ENCODE peak calls at places on chromosomes 16 and 17, in five cellular contexts. U, S, Z, I and X are unnamed samples.

GRCh38 chr16:1794908-1795666 is 1.6 kb upstream of the IGFALS start:
- DNase-seq in U (no peak), S (no peak), Z (no peak), I (no peak), X (no peak)

GRCh38 chr17:17128476-17129075 is 77.6 kb downstream of the PLD6 start:
- DNase-seq in U (no peak), S (no peak), Z (no peak), I (no peak), X (no peak)

GRCh38 chr17:47816947-47817346 is 4.6 kb downstream of the OSBPL7 start:
- DNase-seq in U (no peak), S (no peak), Z (no peak), I (no peak), X (no peak)

GRCh38 chr17:78421534-78422266 is 43.3 kb downstream of the PGS1 start:
- DNase-seq in U (peak), S (peak), Z (peak), I (peak), X (peak)

GRCh38 chr17:81241648-81242420 is 2.7 kb downstream of the NDUFAF8 start:
- DNase-seq in U (peak), S (peak), Z (no peak), I (no peak), X (peak)

GRCh38 chr17:78838574-78839005 is 2.0 kb downstream of the USP36 start:
- DNase-seq in U (no peak), S (no peak), Z (peak), I (no peak), X (no peak)

GRCh38 chr16:29806096-29806579 is at the start of gene MAZ:
- DNase-seq in U (no peak), S (no peak), Z (no peak), I (no peak), X (peak)

GRCh38 chr17:37446027-37446426 is 39.3 kb downstream of the TADA2A start:
- DNase-seq in U (no peak), S (no peak), Z (no peak), I (no peak), X (no peak)

GRCh38 chr17:17169396-17169795 is 36.7 kb downstream of the PLD6 start:
- DNase-seq in U (no peak), S (no peak), Z (no peak), I (no peak), X (no peak)

GRCh38 chr17:49399995-49400394 is 14.7 kb downstream of the PHB1 start:
- DNase-seq in U (no peak), S (no peak), Z (no peak), I (no peak), X (no peak)

GRCh38 chr16:27441998-27442397 is 40.0 kb downstream of the IL21R start:
- DNase-seq in U (no peak), S (no peak), Z (no peak), I (no peak), X (no peak)

GRCh38 chr17:77101521-77102410 is 39.0 kb upstream of the SEC14L1 start:
- DNase-seq in U (no peak), S (no peak), Z (no peak), I (no peak), X (no peak)

GRCh38 chr17:49224198-49224996 is 6.2 kb downstream of the PHOSPHO1 start:
- DNase-seq in U (no peak), S (no peak), Z (no peak), I (no peak), X (peak)

GRCh38 chr17:61366715-61367413 is 32.8 kb upstream of the TBX2 start:
- DNase-seq in U (no peak), S (no peak), Z (no peak), I (no peak), X (peak)

GRCh38 chr17:63531022-63531965 is 8.1 kb downstream of the KCNH6 start:
- DNase-seq in U (no peak), S (no peak), Z (no peak), I (no peak), X (no peak)

GRCh38 chr16:82509636-82510035 is 117.1 kb upstream of the CDH13 start:
- DNase-seq in U (no peak), S (no peak), Z (no peak), I (no peak), X (no peak)

GRCh38 chr17:63973930-63974593 is 1.3 kb upstream of the SCN4A start:
- DNase-seq in U (no peak), S (peak), Z (no peak), I (no peak), X (no peak)

GRCh38 chr16:67184453-67185002 is 765 bp upstream of the MATCAP1 start:
- DNase-seq in U (no peak), S (no peak), Z (no peak), I (no peak), X (peak)

GRCh38 chr16:75298252-75298651 is 46.8 kb upstream of the BCAR1 start:
- DNase-seq in U (no peak), S (no peak), Z (no peak), I (no peak), X (no peak)

GRCh38 chr17:79746955-79747507 is 16.3 kb downstream of the ENPP7 start:
- DNase-seq in U (no peak), S (no peak), Z (no peak), I (no peak), X (no peak)

GRCh38 chr17:2853111-2853721 is 57.0 kb downstream of the RAP1GAP2 start:
- DNase-seq in U (no peak), S (peak), Z (peak), I (no peak), X (no peak)

GRCh38 chr17:62064029-62064790 is 868 bp downstream of the MED13 start:
- DNase-seq in U (no peak), S (no peak), Z (no peak), I (no peak), X (no peak)

GRCh38 chr16:55323637-55324490 is at the start of gene IRX6:
- DNase-seq in U (no peak), S (peak), Z (no peak), I (no peak), X (peak)

GRCh38 chr17:79732246-79732645 is 1.5 kb downstream of the ENPP7 start:
- DNase-seq in U (no peak), S (no peak), Z (no peak), I (no peak), X (no peak)

GRCh38 chr17:61305024-61305423 is 94.6 kb upstream of the TBX2 start:
- DNase-seq in U (no peak), S (no peak), Z (no peak), I (no peak), X (no peak)

GRCh38 chr16:27428035-27428785 is 26.2 kb downstream of the IL21R start:
- DNase-seq in U (no peak), S (no peak), Z (peak), I (no peak), X (no peak)

GRCh38 chr17:44071198-44071520 is 624 bp downstream of the G6PC3 start:
- DNase-seq in U (no peak), S (peak), Z (no peak), I (no peak), X (no peak)

GRCh38 chr17:39808409-39808997 is 55.6 kb downstream of the IKZF3 start:
- DNase-seq in U (no peak), S (no peak), Z (no peak), I (no peak), X (no peak)

GRCh38 chr17:12624221-12624620 is 41.5 kb upstream of the MYOCD start:
- DNase-seq in U (no peak), S (no peak), Z (no peak), I (no peak), X (no peak)

GRCh38 chr17:77540975-77541374 is 400.2 kb downstream of the SEC14L1 start:
- DNase-seq in U (no peak), S (no peak), Z (no peak), I (no peak), X (no peak)

GRCh38 chr17:52233176-52233575 is 74.7 kb upstream of the CA10 start:
- DNase-seq in U (no peak), S (no peak), Z (no peak), I (no peak), X (no peak)

GRCh38 chr17:43942286-43942685 is at the start of gene PPY:
- DNase-seq in U (no peak), S (no peak), Z (no peak), I (no peak), X (no peak)

GRCh38 chr17:42563543-42563942 is 1.6 kb downstream of the COASY start:
- DNase-seq in U (no peak), S (no peak), Z (no peak), I (no peak), X (no peak)

GRCh38 chr17:60107526-60108257 is 29.0 kb upstream of the HEATR6 start:
- DNase-seq in U (no peak), S (no peak), Z (no peak), I (no peak), X (no peak)

GRCh38 chr17:79311373-79311772 is 236.7 kb downstream of the ENGASE start:
- DNase-seq in U (no peak), S (no peak), Z (no peak), I (no peak), X (no peak)

GRCh38 chr17:60468371-60468770 is 46.1 kb downstream of the CHCT1 start:
- DNase-seq in U (no peak), S (no peak), Z (no peak), I (no peak), X (no peak)

GRCh38 chr16:68190745-68191510 is 45.0 kb downstream of the ESRP2 start:
- DNase-seq in U (no peak), S (no peak), Z (no peak), I (no peak), X (no peak)

GRCh38 chr17:79114455-79115301 is 40.1 kb downstream of the ENGASE start:
- DNase-seq in U (no peak), S (peak), Z (peak), I (no peak), X (no peak)